ENCODE peak calls at places on chromosomes 4 and X, in six cellular contexts. T is fibroblast of lung, J is GM13976, W is HFF-Myc, Y is GM12865, X is lung. B is an unnamed sample.

GRCh38 chr4:147088141-147088540 is 142.5 kb upstream of the TTC29 start:
- DNase-seq in T (peak; percentile 47), J (no peak), W (no peak), Y (no peak), X (no peak), B (no peak)

GRCh38 chr4:117400039-117400835 is 314.9 kb upstream of the TRAM1L1 start:
- DNase-seq in T (peak; percentile 79), J (no peak), W (peak; percentile 2), Y (no peak), X (no peak), B (no peak)

GRCh38 chr4:16206848-16207247 is 19.4 kb downstream of the TAPT1 start:
- DNase-seq in T (no peak), J (no peak), W (no peak), Y (no peak), X (no peak), B (no peak)

GRCh38 chr4:152081024-152081423 is 320.2 kb upstream of the GATB start:
- DNase-seq in T (no peak), J (no peak), W (no peak), Y (peak; percentile 65), X (no peak), B (no peak)

GRCh38 chr4:61443813-61444510 is 243.8 kb downstream of the ADGRL3 start:
- DNase-seq in T (peak; percentile 54), J (no peak), W (no peak), Y (no peak), X (no peak), B (no peak)

GRCh38 chr4:142264961-142265360 is 581.1 kb downstream of the INPP4B start:
- DNase-seq in T (peak; percentile 95), J (no peak), W (no peak), Y (peak; percentile 21), X (no peak), B (no peak)

GRCh38 chr4:139297001-139297410 is 4.3 kb upstream of the NAA15 start:
- DNase-seq in T (peak; percentile 42), J (peak; percentile 38), W (no peak), Y (peak; percentile 30), X (no peak), B (peak; percentile 30)

GRCh38 chrX:43121637-43122036 is 343.7 kb upstream of the PPP1R2C start:
- DNase-seq in T (peak; percentile 0), J (no peak), W (no peak), Y (peak; percentile 8), X (no peak), B (no peak)

GRCh38 chr4:56139241-56139827 is 190.6 kb downstream of the CEP135 start:
- DNase-seq in T (no peak), J (no peak), W (no peak), Y (no peak), X (no peak), B (no peak)

GRCh38 chrX:39576081-39576701 is 521.6 kb downstream of the BCOR start:
- DNase-seq in T (no peak), J (no peak), W (no peak), Y (no peak), X (no peak), B (no peak)

GRCh38 chr4:126028871-126029270 is 714.1 kb downstream of the FAT4 start:
- DNase-seq in T (peak; percentile 68), J (no peak), W (no peak), Y (no peak), X (no peak), B (no peak)

GRCh38 chrX:51420610-51421009 is 75.8 kb downstream of the NUDT11 start:
- DNase-seq in T (peak; percentile 58), J (no peak), W (peak; percentile 7), Y (peak; percentile 36), X (no peak), B (no peak)

GRCh38 chr4:75653845-75654503 is 19.2 kb downstream of the G3BP2 start:
- DNase-seq in T (peak; percentile 48), J (no peak), W (no peak), Y (no peak), X (no peak), B (no peak)

GRCh38 chr4:1598206-1598605 is 85.9 kb downstream of the FAM53A start:
- DNase-seq in T (no peak), J (no peak), W (no peak), Y (no peak), X (no peak), B (no peak)

GRCh38 chrX:21661316-21661715 is 3.2 kb upstream of the KLHL34 start:
- DNase-seq in T (no peak), J (no peak), W (no peak), Y (no peak), X (no peak), B (no peak)

GRCh38 chrX:13090261-13091110 is 46.1 kb upstream of the FAM9C start:
- DNase-seq in T (peak; percentile 80), J (no peak), W (no peak), Y (peak; percentile 54), X (no peak), B (no peak)

GRCh38 chr4:879730-880079 is 52.4 kb downstream of the GAK start:
- DNase-seq in T (no peak), J (peak; percentile 81), W (no peak), Y (peak; percentile 75), X (no peak), B (peak; percentile 86)

GRCh38 chrX:13891367-13892146 is 74.7 kb upstream of the GPM6B start:
- DNase-seq in T (no peak), J (no peak), W (no peak), Y (peak; percentile 34), X (no peak), B (no peak)

GRCh38 chr4:77052352-77052751 is 23.4 kb downstream of the CCNI start:
- DNase-seq in T (peak; percentile 70), J (no peak), W (no peak), Y (peak; percentile 62), X (peak; percentile 42), B (no peak)

GRCh38 chrX:65522739-65523372 is 11.7 kb downstream of the LAS1L start:
- DNase-seq in T (peak; percentile 32), J (no peak), W (no peak), Y (no peak), X (no peak), B (no peak)

GRCh38 chrX:10457092-10457491 is 163.3 kb downstream of the MID1 start:
- DNase-seq in T (peak; percentile 31), J (no peak), W (no peak), Y (no peak), X (no peak), B (no peak)

GRCh38 chrX:84144281-84144680 is 43.7 kb downstream of the RPS6KA6 start:
- DNase-seq in T (peak; percentile 28), J (no peak), W (no peak), Y (no peak), X (no peak), B (no peak)

GRCh38 chr4:127985989-127986388 is 20.8 kb downstream of the ABHD18 start:
- DNase-seq in T (no peak), J (no peak), W (no peak), Y (no peak), X (no peak), B (no peak)

GRCh38 chrX:24241822-24242648 is 71.8 kb downstream of the SUPT20HL2 start:
- DNase-seq in T (peak; percentile 49), J (peak; percentile 42), W (no peak), Y (peak; percentile 62), X (no peak), B (peak; percentile 52)
- TF ChIP-seq CTCF in T (no peak), J (peak; percentile 29), W (no peak), Y (peak; percentile 21), X (peak; percentile 6), B (peak; percentile 53)

GRCh38 chr4:177047851-177048174 is 255.1 kb upstream of the VEGFC start:
- DNase-seq in T (peak; percentile 40), J (no peak), W (no peak), Y (no peak), X (no peak), B (no peak)

GRCh38 chr4:177052211-177052725 is 257.4 kb upstream of the NEIL3 start:
- DNase-seq in T (no peak), J (no peak), W (no peak), Y (no peak), X (no peak), B (no peak)

GRCh38 chr4:177047070-177047850 is 254.5 kb upstream of the VEGFC start:
- DNase-seq in T (peak; percentile 87), J (peak; percentile 41), W (peak; percentile 67), Y (peak; percentile 78), X (peak; percentile 41), B (peak; percentile 28)

GRCh38 chr4:177057191-177057590 is 252.5 kb upstream of the NEIL3 start:
- DNase-seq in T (no peak), J (no peak), W (no peak), Y (no peak), X (no peak), B (no peak)

DNA sequence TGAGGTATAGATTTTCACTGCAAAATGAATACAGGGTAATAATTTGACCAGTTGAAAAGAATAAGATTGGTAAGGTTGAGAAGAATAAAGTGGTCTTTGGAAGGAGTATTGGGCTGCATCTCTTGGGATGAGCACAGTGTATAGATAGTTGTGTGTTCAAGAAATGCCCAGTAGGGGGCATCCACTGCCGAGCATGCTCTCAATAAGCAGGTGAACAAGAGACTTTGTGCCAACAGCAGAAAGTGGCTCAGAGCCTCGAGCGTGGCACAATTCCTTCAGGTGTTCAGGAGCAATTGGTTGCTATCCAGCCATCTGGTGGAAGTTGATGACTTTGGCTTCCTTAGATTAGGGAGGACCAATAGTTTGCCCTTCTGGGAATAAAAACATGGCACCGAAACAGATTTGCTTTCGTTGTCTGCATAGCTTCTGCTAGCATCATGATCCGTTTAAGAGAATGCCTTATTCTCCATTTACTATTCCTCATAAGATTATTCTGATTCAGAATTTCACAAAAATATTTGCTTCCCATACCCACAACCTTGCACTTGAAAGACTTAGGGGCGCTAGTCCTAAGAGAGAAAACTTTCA is 258.1 kb upstream of the NEIL3 start:
- DNase-seq in T (peak; percentile 30), J (peak; percentile 29), W (no peak), Y (peak; percentile 63), X (no peak), B (peak; percentile 35)
- TF ChIP-seq CTCF in T (peak; percentile 12), J (peak; percentile 17), W (peak; percentile 53), Y (peak; percentile 72), X (no peak), B (peak; percentile 61)

GRCh38 chrX:18410038-18410437 is 15.4 kb upstream of the CDKL5 start:
- DNase-seq in T (peak; percentile 68), J (no peak), W (no peak), Y (peak; percentile 30), X (no peak), B (no peak)
- TF ChIP-seq CTCF in T (peak; percentile 19), J (no peak), W (no peak), Y (peak; percentile 23), X (no peak), B (peak; percentile 43)

GRCh38 chrX:15515931-15516330 is 15.3 kb downstream of the BMX start:
- DNase-seq in T (no peak), J (no peak), W (no peak), Y (no peak), X (no peak), B (no peak)
- TF ChIP-seq CTCF in T (no peak), J (no peak), W (no peak), Y (no peak), X (no peak), B (no peak)

GRCh38 chr4:145891958-145892357 is 46.7 kb downstream of the ZNF827 start:
- DNase-seq in T (no peak), J (no peak), W (no peak), Y (no peak), X (no peak), B (no peak)
- TF ChIP-seq CTCF in T (no peak), J (no peak), W (no peak), Y (no peak), X (no peak), B (peak; percentile 9)

B was measured in GM13977.